ENCODE peak calls at places on chromosome 21, in four cellular contexts. Q, U, P and S are unnamed samples.
A peak's percentile ranks its signal among the peaks of the same experiment; 100 is the strongest.

GRCh38 chr21:38322551-38322950 is 65.8 kb downstream of the KCNJ15 start:
- DNase-seq in Q (no peak), U (no peak), P (peak; percentile 94), S (no peak)

GRCh38 chr21:21816778-21817177 is 818.6 kb downstream of the NCAM2 start:
- DNase-seq in U (no peak), P (no peak), Q (no peak), S (no peak)

GRCh38 chr21:29938968-29939858 is 583 bp downstream of the GRIK1 start:
- DNase-seq in Q (peak; percentile 18), U (peak; percentile 33), P (peak; percentile 20), S (no peak)

GRCh38 chr21:35222541-35222941 is 173.4 kb upstream of the RUNX1 start:
- DNase-seq in U (no peak), P (peak; percentile 30), Q (no peak), S (peak; percentile 40)

GRCh38 chr21:38306407-38306806 is 49.6 kb downstream of the KCNJ15 start:
- DNase-seq in Q (no peak), P (peak; percentile 80), U (no peak), S (peak; percentile 90)

GRCh38 chr21:30582850-30583249 is 7.3 kb downstream of the KRTAP22-2 start:
- DNase-seq in U (no peak), P (no peak), Q (no peak), S (no peak)

GRCh38 chr21:19565587-19565986 is 1162.0 kb upstream of the TMPRSS15 start:
- DNase-seq in Q (no peak), U (no peak), P (no peak), S (no peak)

GRCh38 chr21:43697758-43698643 is 20.9 kb upstream of the PDXK start:
- DNase-seq in P (peak; percentile 46), U (no peak), Q (peak; percentile 27), S (no peak)

GRCh38 chr21:37873655-37874054 is 42.6 kb downstream of the KCNJ6 start:
- DNase-seq in P (peak; percentile 33), U (peak; percentile 31), Q (no peak), S (peak; percentile 5)

DNA sequence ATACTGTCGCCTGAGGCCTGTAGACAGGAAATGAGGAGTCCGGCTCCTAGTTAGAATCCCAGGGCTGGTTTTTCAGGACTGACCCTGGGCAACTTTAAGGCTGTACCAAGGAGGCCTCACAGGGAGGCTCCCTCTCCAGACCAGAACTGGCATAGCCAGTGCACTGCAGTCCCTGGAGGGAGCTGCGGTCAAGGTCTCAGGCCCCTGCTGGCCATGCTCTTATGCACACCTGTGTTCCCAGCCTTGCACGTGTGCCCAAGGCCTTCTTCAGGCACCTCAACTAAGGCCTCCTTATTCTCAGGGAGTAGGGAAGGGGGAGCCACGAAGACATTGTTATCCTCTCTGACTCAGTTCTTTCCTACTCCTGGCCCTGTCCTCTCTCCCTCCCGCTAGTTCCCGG is 22.0 kb upstream of the IFNAR1 start:
- DNase-seq in P (no peak), Q (no peak), U (no peak), S (no peak)
- H3K4me2 ChIP-seq in P (no peak overlapping the region), Q (no peak overlapping the region), U (no peak overlapping the region), S (no peak overlapping the region)

DNA sequence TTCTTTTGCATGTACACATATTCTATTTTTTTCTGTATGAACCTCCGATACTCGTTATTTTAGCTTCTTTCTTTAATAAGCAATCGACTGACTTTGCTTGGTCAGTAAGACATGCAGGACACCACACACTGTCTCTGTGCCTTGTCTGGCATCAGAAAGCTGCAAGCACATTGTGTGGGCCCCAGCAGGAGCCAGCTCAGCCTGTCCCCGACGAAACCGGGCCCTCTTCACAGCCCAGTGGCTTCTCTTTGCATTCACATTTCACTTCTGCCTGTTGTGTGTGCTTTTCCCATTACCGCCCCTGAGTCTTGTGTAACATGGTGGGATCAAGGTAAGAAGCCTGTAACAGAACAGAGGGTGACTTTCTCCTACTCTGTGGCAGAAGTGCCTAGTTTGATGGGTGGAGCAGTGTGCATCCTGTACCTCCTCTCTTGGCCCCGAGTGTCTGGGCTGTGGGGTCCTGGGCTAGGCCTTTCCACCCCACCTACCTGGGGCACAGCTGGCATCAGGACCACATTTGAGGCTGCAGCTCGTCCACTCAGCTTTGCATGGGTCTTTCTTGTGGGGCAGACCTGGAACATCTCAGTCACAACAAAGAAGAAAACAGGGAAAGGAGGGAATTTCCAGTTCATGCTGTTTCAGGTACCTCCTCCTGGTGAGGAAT is 118.9 kb upstream of the COL6A1 start:
- DNase-seq in Q (no peak), U (no peak), P (no peak), S (no peak)
- H3K4me2 ChIP-seq in Q (no peak overlapping the region), U (no peak overlapping the region), P (no peak overlapping the region), S (no peak overlapping the region)

DNA sequence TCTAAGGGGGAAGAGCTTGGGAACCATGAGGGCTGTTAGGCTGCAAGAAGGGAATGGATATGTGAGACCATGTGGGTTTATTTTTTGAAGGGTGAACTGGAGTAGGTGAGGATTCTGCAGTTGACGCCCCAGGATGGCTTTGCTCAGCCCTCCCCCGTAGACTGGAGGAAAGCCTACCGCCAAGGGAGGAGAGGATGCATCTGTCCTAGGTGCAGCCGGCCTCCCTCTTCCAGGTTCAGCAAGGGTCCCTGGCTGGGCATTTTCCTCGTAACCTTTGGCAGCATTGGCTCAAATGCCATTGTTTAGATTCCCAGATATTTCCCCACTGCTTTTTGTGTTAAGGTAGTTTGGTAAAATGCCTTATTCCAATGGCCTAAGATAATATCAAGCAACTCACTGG is 16.6 kb downstream of the TFF3 start:
- DNase-seq in U (no peak), Q (no peak), P (no peak), S (no peak)
- H3K4me2 ChIP-seq in U (no peak overlapping the region), Q (no peak overlapping the region), P (no peak overlapping the region), S (no peak overlapping the region)

GRCh38 chr21:42135386-42136040 is 64.4 kb downstream of the UMODL1 start:
- DNase-seq in P (no peak), U (no peak), Q (no peak), S (no peak)
- H3K4me2 ChIP-seq in P (no peak overlapping the region), U (no peak overlapping the region), Q (no peak overlapping the region), S (no peak overlapping the region)

DNA sequence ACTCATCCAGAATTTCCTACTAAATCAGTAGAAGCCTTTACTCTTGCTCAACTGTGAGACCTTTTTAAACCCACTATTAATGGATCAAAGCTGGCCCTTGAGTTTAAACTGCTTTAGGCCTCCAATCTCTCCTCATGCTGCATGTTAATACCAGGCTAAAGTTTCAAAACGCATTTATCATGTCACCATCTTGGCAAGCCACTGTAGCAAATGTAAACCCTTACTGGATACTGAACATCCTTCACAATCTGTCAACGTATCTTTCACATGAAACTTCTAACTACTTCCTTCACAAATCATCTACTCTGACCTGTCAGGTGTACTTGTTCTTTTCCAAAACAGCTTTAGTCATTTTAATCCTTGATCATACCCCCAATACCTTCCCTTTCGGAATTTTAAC is 3.0 kb downstream of the PAXBP1 start:
- DNase-seq in Q (peak; percentile 30), P (no peak), U (no peak), S (no peak)
- H3K4me2 ChIP-seq in Q (no peak overlapping the region), P (no peak overlapping the region), U (peak overlapping the region; percentile 91), S (peak overlapping the region; percentile 17)

GRCh38 chr21:33975548-33976081 is 60.0 kb upstream of the ATP5PO start:
- DNase-seq in P (peak; percentile 74), Q (no peak), U (peak; percentile 24), S (no peak)
- H3K4me2 ChIP-seq in P (peak overlapping the region; percentile 50), Q (peak overlapping the region; percentile 72), U (peak overlapping the region; percentile 28), S (no peak overlapping the region)

DNA sequence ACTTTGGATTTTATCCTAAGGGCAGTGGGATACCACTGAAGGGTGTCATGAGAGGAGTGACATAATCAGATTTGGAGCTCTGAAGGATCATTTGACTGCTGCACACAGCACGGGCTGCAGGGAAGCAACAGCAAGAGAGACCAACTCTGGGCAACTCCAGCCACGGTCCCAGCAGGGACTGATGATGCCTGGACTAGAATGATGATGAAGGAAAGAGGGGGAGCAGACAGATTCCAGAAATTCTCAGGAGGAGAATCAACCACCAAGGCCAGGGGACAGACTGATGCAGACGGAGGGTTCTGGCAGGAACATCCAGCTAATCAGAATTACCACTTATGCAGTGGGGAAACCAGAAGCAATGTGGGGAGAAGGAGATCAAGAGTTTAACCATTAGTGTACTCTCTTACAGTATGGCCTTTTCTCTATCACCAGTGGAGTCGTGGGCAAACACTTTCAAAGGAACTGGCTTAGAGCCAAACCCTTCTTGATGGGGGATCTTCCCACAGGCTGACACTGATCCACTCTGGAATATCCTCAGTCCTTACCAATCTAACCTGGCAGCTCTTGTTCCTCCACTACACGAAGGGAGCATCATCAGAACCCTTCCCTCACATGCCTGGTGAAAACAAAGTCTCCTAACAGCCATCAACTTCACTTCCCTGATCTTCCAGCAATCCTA is 3.3 kb downstream of the URB1 start:
- DNase-seq in P (peak; percentile 80), U (no peak), Q (no peak), S (no peak)
- H3K4me2 ChIP-seq in P (peak overlapping the region; percentile 77), U (no peak overlapping the region), Q (no peak overlapping the region), S (no peak overlapping the region)